ENCODE peak calls at places on chromosomes 6 and 20, in eight cellular contexts. T is mammary epithelial cell, G is cardiac muscle cell, C is colonic mucosa, E is A549, W is right atrium auricular region, L is PC-9, N is tibial nerve. Q is an unnamed sample.

GRCh38 chr20:51338692-51339440 is 203.7 kb downstream of the NFATC2 start:
- DNase-seq in T (no peak), G (peak; percentile 76), C (no peak), E (no peak), W (no peak), L (no peak), N (no peak), Q (peak; percentile 70)

GRCh38 chr20:51331466-51331865 is 211.1 kb downstream of the NFATC2 start:
- DNase-seq in T (no peak), G (peak; percentile 50), C (no peak), E (no peak), W (no peak), L (no peak), N (no peak), Q (peak; percentile 60)

GRCh38 chr6:163263196-163263595 is 151.3 kb upstream of the QKI start:
- DNase-seq in T (no peak), G (peak; percentile 37), C (no peak), E (no peak), W (no peak), L (no peak), N (no peak), Q (no peak)

GRCh38 chr20:34621383-34622367 is 55.2 kb downstream of the PIGU start:
- DNase-seq in T (peak; percentile 64), G (peak; percentile 47), C (peak; percentile 64), E (peak; percentile 80), W (no peak), L (peak; percentile 25), N (no peak), Q (peak; percentile 88)

GRCh38 chr20:33232486-33233072 is 3.2 kb upstream of the BPIFA1 start:
- DNase-seq in T (no peak), G (no peak), C (no peak), E (no peak), W (no peak), L (no peak), N (no peak), Q (no peak)

GRCh38 chr6:13365320-13365719 is 37.0 kb upstream of the TBC1D7 start:
- DNase-seq in T (no peak), G (no peak), C (no peak), E (no peak), W (no peak), L (no peak), N (no peak), Q (no peak)

GRCh38 chr6:119110601-119111548 is 32.4 kb upstream of the FAM184A start:
- DNase-seq in T (peak; percentile 41), G (peak; percentile 74), C (peak; percentile 48), E (peak; percentile 37), W (no peak), L (peak; percentile 35), N (peak; percentile 83), Q (peak; percentile 66)

GRCh38 chr20:40713508-40713907 is 24.5 kb upstream of the MAFB start:
- DNase-seq in T (no peak), G (no peak), C (no peak), E (no peak), W (no peak), L (no peak), N (no peak), Q (no peak)

GRCh38 chr20:54000914-54001313 is 69.5 kb downstream of the BCAS1 start:
- DNase-seq in T (no peak), G (no peak), C (no peak), E (no peak), W (no peak), L (no peak), N (no peak), Q (no peak)

GRCh38 chr20:32980990-32981389 is 23.2 kb downstream of the SUN5 start:
- DNase-seq in T (no peak), G (no peak), C (no peak), E (no peak), W (no peak), L (no peak), N (no peak), Q (no peak)

GRCh38 chr6:92586236-92586977 is 833.0 kb downstream of the EPHA7 start:
- DNase-seq in T (no peak), G (no peak), C (no peak), E (no peak), W (no peak), L (no peak), N (no peak), Q (no peak)

GRCh38 chr6:109260126-109260525 is 122.1 kb downstream of the CD164 start:
- DNase-seq in T (no peak), G (peak; percentile 21), C (no peak), E (no peak), W (no peak), L (no peak), N (no peak), Q (peak; percentile 12)

GRCh38 chr6:39852324-39852723 is 60.1 kb downstream of the DAAM2 start:
- DNase-seq in T (no peak), G (no peak), C (no peak), E (no peak), W (no peak), L (no peak), N (no peak), Q (no peak)

GRCh38 chr6:69059413-69059812 is 424.3 kb downstream of the ADGRB3 start:
- DNase-seq in T (no peak), G (no peak), C (no peak), E (no peak), W (no peak), L (no peak), N (no peak), Q (no peak)

GRCh38 chr6:166828397-166829002 is 127.8 kb downstream of the RNASET2 start:
- DNase-seq in T (no peak), G (no peak), C (no peak), E (no peak), W (no peak), L (no peak), N (no peak), Q (no peak)

GRCh38 chr20:52105045-52105572 is 86.5 kb downstream of the ZFP64 start:
- DNase-seq in T (peak; percentile 19), G (peak; percentile 60), C (no peak), E (peak; percentile 68), W (no peak), L (peak; percentile 62), N (no peak), Q (peak; percentile 44)

GRCh38 chr20:4962257-4962855 is 39.0 kb downstream of the SLC23A2 start:
- DNase-seq in T (no peak), G (peak; percentile 42), C (no peak), E (no peak), W (no peak), L (no peak), N (no peak), Q (no peak)

GRCh38 chr6:7505196-7505699 is 36.2 kb upstream of the DSP start:
- DNase-seq in T (peak; percentile 100), G (peak; percentile 60), C (peak; percentile 85), E (peak; percentile 81), W (no peak), L (peak; percentile 93), N (no peak), Q (peak; percentile 100)

DNA sequence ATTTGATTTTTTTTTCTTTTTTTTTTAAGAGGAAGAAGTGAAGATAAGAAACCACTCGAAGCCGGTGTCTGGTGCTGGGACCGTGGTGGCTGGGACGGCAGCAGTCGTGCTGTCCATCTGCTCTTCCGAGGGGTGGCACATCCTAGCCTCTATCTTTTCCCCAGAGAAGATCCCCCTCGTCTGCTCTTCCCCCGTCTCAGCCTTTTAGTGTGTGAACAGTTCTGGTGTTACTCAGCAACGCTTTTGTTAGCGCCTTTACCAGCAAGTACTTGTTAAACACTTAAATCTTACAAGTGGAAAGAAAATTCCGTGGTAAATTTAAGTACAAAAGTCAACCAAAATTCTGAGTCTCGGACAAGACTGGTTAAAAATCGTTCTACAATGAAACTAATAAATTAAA is 90.1 kb downstream of the RSPH3 start:
- DNase-seq in T (no peak), G (peak; percentile 7), C (no peak), E (no peak), W (no peak), L (no peak), N (no peak), Q (peak; percentile 40)
- H3K4me3 ChIP-seq in T (no peak overlapping the region), G (no peak overlapping the region), C (no peak overlapping the region), E (no peak overlapping the region), W (no peak overlapping the region), L (peak overlapping the region; percentile 51), N (no peak overlapping the region), Q (no peak overlapping the region)

GRCh38 chr6:50655848-50656453 is 57.4 kb upstream of the TFAP2D start:
- DNase-seq in T (no peak), G (no peak), C (no peak), E (peak; percentile 4), W (no peak), L (no peak), N (no peak), Q (peak; percentile 36)
- TF ChIP-seq CTCF in T (peak; percentile 75), G (peak; percentile 24), C (peak; percentile 47), E (peak; percentile 10), W (peak; percentile 62), L (peak; percentile 74), N (peak; percentile 13), Q (peak; percentile 71)

GRCh38 chr6:29850011-29850553 is 22.5 kb downstream of the HLA-G start:
- DNase-seq in T (peak; percentile 50), G (no peak), C (no peak), E (no peak), W (no peak), L (no peak), N (peak; percentile 21), Q (peak; percentile 64)
- H3K4me3 ChIP-seq in T (no peak overlapping the region), G (no peak overlapping the region), C (no peak overlapping the region), E (no peak overlapping the region), W (peak overlapping the region; percentile 26), L (no peak overlapping the region), N (no peak overlapping the region), Q (no peak overlapping the region)

GRCh38 chr6:37783831-37784584 is 35.5 kb upstream of the ZFAND3 start:
- DNase-seq in T (no peak), G (peak; percentile 55), C (no peak), E (no peak), W (peak; percentile 62), L (no peak), N (peak; percentile 36), Q (peak; percentile 31)
- TF ChIP-seq CTCF in T (no peak), G (peak; percentile 24), C (no peak), E (no peak), W (peak; percentile 35), L (no peak), N (no peak), Q (no peak)

GRCh38 chr20:1875762-1876161 is 19.4 kb upstream of the SIRPA start:
- DNase-seq in T (no peak), G (no peak), C (no peak), E (no peak), W (no peak), L (no peak), N (no peak), Q (peak; percentile 61)
- H3K4me3 ChIP-seq in T (no peak overlapping the region), G (no peak overlapping the region), C (no peak overlapping the region), E (no peak overlapping the region), W (no peak overlapping the region), L (no peak overlapping the region), N (no peak overlapping the region), Q (no peak overlapping the region)

GRCh38 chr6:79234150-79235022 is at the start of gene HMGN3:
- DNase-seq in T (peak; percentile 86), G (peak; percentile 96), C (peak; percentile 95), E (peak; percentile 89), W (peak; percentile 98), L (peak; percentile 88), N (peak; percentile 87), Q (peak; percentile 88)
- TF ChIP-seq CTCF in T (no peak), G (peak; percentile 17), C (no peak), E (no peak), W (peak; percentile 36), L (no peak), N (peak; percentile 34), Q (no peak)